ENCODE peak calls at places on chromosome 6, in nine cellular contexts. D is dermis blood vessel endothelial cell; L is T1000; I is T47D; K is CD4-positive, alpha-beta T cell; Y is IMR-90; P is NCI-H69; U is AG09319; A is cardiac fibroblast. H is an unnamed sample.

GRCh38 chr6:13767121-13767794 is 47.1 kb downstream of the MCUR1 start:
- DNase-seq in D (peak; percentile 42), L (no peak), I (no peak), K (peak; percentile 24), Y (peak; percentile 44), P (no peak), U (no peak), A (peak; percentile 48), H (peak; percentile 54)

GRCh38 chr6:34469499-34469898 is 3.6 kb downstream of the PACSIN1 start:
- DNase-seq in D (no peak), L (no peak), I (no peak), K (no peak), Y (no peak), P (peak; percentile 36), U (no peak), A (no peak), H (no peak)

GRCh38 chr6:135451617-135452190 is 45.8 kb downstream of the AHI1 start:
- DNase-seq in D (peak; percentile 70), L (no peak), I (peak; percentile 20), K (no peak), Y (peak; percentile 43), P (peak; percentile 47), U (no peak), A (peak; percentile 69), H (peak; percentile 56)

GRCh38 chr6:22583927-22584326 is 14.6 kb downstream of the HDGFL1 start:
- DNase-seq in D (no peak), L (no peak), I (no peak), K (no peak), Y (no peak), P (no peak), U (no peak), A (no peak), H (no peak)

GRCh38 chr6:116008470-116009229 is 52.0 kb downstream of the FRK start:
- DNase-seq in D (no peak), L (no peak), I (peak; percentile 2), K (no peak), Y (peak; percentile 58), P (peak; percentile 12), U (no peak), A (peak; percentile 65), H (peak; percentile 86)

GRCh38 chr6:128350416-128351254 is 169.8 kb downstream of the PTPRK start:
- DNase-seq in D (no peak), L (no peak), I (no peak), K (no peak), Y (peak; percentile 49), P (peak; percentile 82), U (no peak), A (peak; percentile 48), H (peak; percentile 52)

GRCh38 chr6:144284753-144285547 is at the start of gene UTRN:
- DNase-seq in D (peak; percentile 86), L (peak; percentile 60), I (peak; percentile 75), K (no peak), Y (peak; percentile 79), P (peak; percentile 71), U (peak; percentile 67), A (peak; percentile 86), H (peak; percentile 90)

GRCh38 chr6:83096791-83097190 is 29.3 kb downstream of the DOP1A start:
- DNase-seq in D (no peak), L (no peak), I (no peak), K (no peak), Y (peak; percentile 32), P (no peak), U (no peak), A (peak; percentile 37), H (no peak)

GRCh38 chr6:146805546-146806325 is 207.0 kb downstream of the ADGB start:
- DNase-seq in D (no peak), L (no peak), I (no peak), K (no peak), Y (no peak), P (no peak), U (no peak), A (no peak), H (no peak)

GRCh38 chr6:5220436-5220835 is 40.3 kb downstream of the LYRM4 start:
- DNase-seq in D (no peak), L (no peak), I (no peak), K (no peak), Y (no peak), P (no peak), U (no peak), A (no peak), H (no peak)

GRCh38 chr6:1470040-1470439 is 80.7 kb downstream of the FOXF2 start:
- DNase-seq in D (no peak), L (no peak), I (no peak), K (no peak), Y (no peak), P (no peak), U (no peak), A (no peak), H (no peak)

GRCh38 chr6:50025258-50025657 is 3.5 kb upstream of the DEFB110 start:
- DNase-seq in D (no peak), L (no peak), I (peak; percentile 53), K (no peak), Y (no peak), P (no peak), U (no peak), A (no peak), H (no peak)

GRCh38 chr6:112237644-112238043 is 16.7 kb downstream of the LAMA4 start:
- DNase-seq in D (peak; percentile 50), L (no peak), I (no peak), K (no peak), Y (peak; percentile 92), P (no peak), U (peak; percentile 95), A (peak; percentile 89), H (no peak)

GRCh38 chr6:112437053-112437452 is 89.9 kb downstream of the RFPL4B start:
- DNase-seq in D (no peak), L (no peak), I (no peak), K (no peak), Y (no peak), P (no peak), U (no peak), A (no peak), H (no peak)

GRCh38 chr6:6654599-6655575 is 66.4 kb downstream of the LY86 start:
- DNase-seq in D (peak; percentile 94), L (no peak), I (no peak), K (no peak), Y (no peak), P (no peak), U (no peak), A (peak; percentile 77), H (no peak)

H was measured in mesenchymal stem cell.